ENCODE peak calls at places on chromosomes 2 and 18, in five cellular contexts. One of them, this sample, is unnamed.

GRCh38 chr18:61797691-61798590 is 94.9 kb downstream of the RNF152 start:
- DNase-seq in brain microvascular endothelial cell: no peak
- DNase-seq in sigmoid colon: no peak
- DNase-seq in mammary epithelial cell: no peak
- DNase-seq in stomach: no peak
- DNase-seq in this sample: no peak

GRCh38 chr2:42880738-42881525 is 88.5 kb upstream of the HAAO start:
- DNase-seq in brain microvascular endothelial cell: no peak
- DNase-seq in stomach: no peak
- DNase-seq in sigmoid colon: no peak
- DNase-seq in mammary epithelial cell: no peak
- DNase-seq in this sample: no peak

GRCh38 chr2:235685024-235685721 is 191.3 kb downstream of the AGAP1 start:
- DNase-seq in mammary epithelial cell: no peak
- DNase-seq in brain microvascular endothelial cell: peak
- DNase-seq in sigmoid colon: no peak
- DNase-seq in stomach: no peak
- DNase-seq in this sample: peak

GRCh38 chr2:100767224-100767653 is 52.7 kb upstream of the NPAS2 start:
- DNase-seq in sigmoid colon: no peak
- DNase-seq in brain microvascular endothelial cell: no peak
- DNase-seq in mammary epithelial cell: peak
- DNase-seq in stomach: no peak
- DNase-seq in this sample: no peak

GRCh38 chr2:11379558-11379957 is 35.1 kb upstream of the ROCK2 start:
- DNase-seq in mammary epithelial cell: peak
- DNase-seq in stomach: no peak
- DNase-seq in brain microvascular endothelial cell: no peak
- DNase-seq in sigmoid colon: no peak
- DNase-seq in this sample: no peak

GRCh38 chr2:37590119-37590571 is 81.3 kb downstream of the CDC42EP3 start:
- DNase-seq in brain microvascular endothelial cell: peak
- DNase-seq in mammary epithelial cell: peak
- DNase-seq in sigmoid colon: no peak
- DNase-seq in stomach: no peak
- DNase-seq in this sample: peak

GRCh38 chr2:133993160-133993559 is 260.7 kb upstream of the MGAT5 start:
- DNase-seq in brain microvascular endothelial cell: no peak
- DNase-seq in sigmoid colon: no peak
- DNase-seq in stomach: peak
- DNase-seq in mammary epithelial cell: no peak
- DNase-seq in this sample: no peak

GRCh38 chr2:120539937-120540718 is 194.2 kb downstream of the INHBB start:
- DNase-seq in brain microvascular endothelial cell: peak
- DNase-seq in stomach: no peak
- DNase-seq in mammary epithelial cell: peak
- DNase-seq in sigmoid colon: peak
- DNase-seq in this sample: peak

GRCh38 chr18:70454705-70455322 is 166.0 kb downstream of the SOCS6 start:
- DNase-seq in mammary epithelial cell: peak
- DNase-seq in brain microvascular endothelial cell: peak
- DNase-seq in sigmoid colon: no peak
- DNase-seq in stomach: no peak
- DNase-seq in this sample: no peak

GRCh38 chr2:47043142-47043890 is 111.8 kb downstream of the STPG4 start:
- DNase-seq in mammary epithelial cell: peak
- DNase-seq in sigmoid colon: peak
- DNase-seq in brain microvascular endothelial cell: peak
- DNase-seq in stomach: no peak
- DNase-seq in this sample: peak

GRCh38 chr18:45161850-45162249 is 453.4 kb upstream of the SLC14A2 start:
- DNase-seq in stomach: no peak
- DNase-seq in mammary epithelial cell: no peak
- DNase-seq in brain microvascular endothelial cell: no peak
- DNase-seq in sigmoid colon: no peak
- DNase-seq in this sample: no peak

GRCh38 chr2:1664698-1665097 is 79.6 kb downstream of the PXDN start:
- DNase-seq in sigmoid colon: peak
- DNase-seq in brain microvascular endothelial cell: no peak
- DNase-seq in mammary epithelial cell: no peak
- DNase-seq in stomach: peak
- DNase-seq in this sample: no peak

GRCh38 chr18:6482198-6482977 is 67.7 kb upstream of the L3MBTL4 start:
- DNase-seq in mammary epithelial cell: peak
- DNase-seq in stomach: peak
- DNase-seq in brain microvascular endothelial cell: peak
- DNase-seq in sigmoid colon: peak
- DNase-seq in this sample: peak

GRCh38 chr18:37381554-37381953 is 184.0 kb downstream of the CELF4 start:
- DNase-seq in stomach: no peak
- DNase-seq in sigmoid colon: no peak
- DNase-seq in mammary epithelial cell: no peak
- DNase-seq in brain microvascular endothelial cell: no peak
- DNase-seq in this sample: no peak

GRCh38 chr2:150812664-150813408 is 325.4 kb upstream of the RND3 start:
- DNase-seq in stomach: no peak
- DNase-seq in brain microvascular endothelial cell: no peak
- DNase-seq in sigmoid colon: no peak
- DNase-seq in mammary epithelial cell: no peak
- DNase-seq in this sample: no peak

GRCh38 chr2:39114771-39115170 is 6.1 kb downstream of the SOS1 start:
- DNase-seq in sigmoid colon: no peak
- DNase-seq in mammary epithelial cell: no peak
- DNase-seq in stomach: no peak
- DNase-seq in brain microvascular endothelial cell: peak
- DNase-seq in this sample: no peak

GRCh38 chr2:207142461-207142860 is 23.3 kb downstream of the KLF7 start:
- DNase-seq in brain microvascular endothelial cell: no peak
- DNase-seq in stomach: no peak
- DNase-seq in sigmoid colon: no peak
- DNase-seq in mammary epithelial cell: no peak
- DNase-seq in this sample: no peak
- H3K4me3 ChIP-seq in brain microvascular endothelial cell: no peak
- H3K4me3 ChIP-seq in stomach: no peak
- H3K4me3 ChIP-seq in sigmoid colon: no peak
- H3K4me3 ChIP-seq in mammary epithelial cell: no peak
- H3K4me3 ChIP-seq in this sample: no peak

GRCh38 chr2:36087344-36087743 is 268.2 kb upstream of the CRIM1 start:
- DNase-seq in stomach: no peak
- DNase-seq in mammary epithelial cell: no peak
- DNase-seq in sigmoid colon: no peak
- DNase-seq in brain microvascular endothelial cell: no peak
- DNase-seq in this sample: no peak

GRCh38 chr2:36088716-36089328 is 266.8 kb upstream of the CRIM1 start:
- DNase-seq in brain microvascular endothelial cell: no peak
- DNase-seq in mammary epithelial cell: no peak
- DNase-seq in sigmoid colon: no peak
- DNase-seq in stomach: no peak
- DNase-seq in this sample: no peak
- H3K4me3 ChIP-seq in brain microvascular endothelial cell: no peak
- H3K4me3 ChIP-seq in mammary epithelial cell: no peak
- H3K4me3 ChIP-seq in sigmoid colon: no peak
- H3K4me3 ChIP-seq in stomach: no peak
- H3K4me3 ChIP-seq in this sample: no peak

DNA sequence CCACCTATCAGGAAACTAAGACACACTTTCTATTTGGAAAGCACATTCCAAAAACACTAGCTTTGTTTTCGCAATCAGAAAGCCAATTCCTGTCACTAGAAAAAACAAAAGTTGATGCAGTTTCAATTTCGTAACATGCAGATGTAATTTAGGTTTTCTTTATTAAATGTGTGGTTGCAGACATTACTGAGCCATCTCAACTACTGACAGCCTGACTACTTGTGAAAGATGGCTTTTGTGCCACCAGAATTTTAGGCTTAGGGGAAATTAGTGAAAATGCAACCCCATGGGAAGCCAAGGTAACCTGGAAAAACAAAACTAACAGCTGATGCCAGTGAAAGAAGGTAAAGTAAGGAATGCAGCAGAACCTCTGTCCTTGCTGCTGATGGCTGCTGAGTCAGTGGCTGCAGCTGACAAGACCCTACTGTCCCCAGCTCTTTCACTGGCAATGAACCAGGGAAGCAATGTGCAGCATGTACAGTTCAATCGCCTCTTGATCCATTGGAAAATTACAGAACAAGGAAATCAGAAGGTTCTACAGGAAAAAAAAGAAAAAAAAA is 34.9 kb downstream of the FEZ2 start:
- DNase-seq in sigmoid colon: no peak
- DNase-seq in stomach: no peak
- DNase-seq in mammary epithelial cell: peak
- DNase-seq in brain microvascular endothelial cell: no peak
- DNase-seq in this sample: no peak
- H3K4me3 ChIP-seq in sigmoid colon: no peak
- H3K4me3 ChIP-seq in stomach: no peak
- H3K4me3 ChIP-seq in mammary epithelial cell: peak
- H3K4me3 ChIP-seq in brain microvascular endothelial cell: no peak
- H3K4me3 ChIP-seq in this sample: peak

DNA sequence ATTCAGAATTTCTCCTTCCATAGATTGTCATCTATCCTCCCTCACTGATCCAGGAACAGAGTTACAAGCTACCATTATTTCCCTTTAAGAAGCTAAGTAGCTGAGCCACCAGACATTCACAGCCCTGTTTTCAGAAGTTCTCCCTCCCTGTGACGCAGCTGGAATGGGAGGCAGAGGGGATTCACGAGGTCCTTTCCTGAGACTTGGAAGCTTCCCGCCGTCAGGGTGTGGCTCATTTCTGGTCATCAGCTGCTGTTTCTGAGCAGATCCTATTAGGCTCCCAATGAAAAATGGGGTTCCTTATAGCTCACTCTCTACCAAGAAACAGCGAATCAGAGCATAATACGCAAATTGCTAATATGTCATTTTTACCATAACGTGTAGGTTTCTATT is 559.4 kb upstream of the ID2 start:
- DNase-seq in mammary epithelial cell: no peak
- DNase-seq in stomach: no peak
- DNase-seq in sigmoid colon: no peak
- DNase-seq in brain microvascular endothelial cell: no peak
- DNase-seq in this sample: no peak
- H3K4me3 ChIP-seq in mammary epithelial cell: no peak
- H3K4me3 ChIP-seq in stomach: no peak
- H3K4me3 ChIP-seq in sigmoid colon: no peak
- H3K4me3 ChIP-seq in brain microvascular endothelial cell: no peak
- H3K4me3 ChIP-seq in this sample: no peak

GRCh38 chr2:147845608-147846002 is 776 bp downstream of the ACVR2A start:
- DNase-seq in stomach: no peak
- DNase-seq in mammary epithelial cell: peak
- DNase-seq in brain microvascular endothelial cell: no peak
- DNase-seq in sigmoid colon: no peak
- DNase-seq in this sample: no peak

GRCh38 chr2:147844691-147845607 is at the start of gene ACVR2A:
- DNase-seq in brain microvascular endothelial cell: peak
- DNase-seq in stomach: peak
- DNase-seq in sigmoid colon: peak
- DNase-seq in mammary epithelial cell: peak
- DNase-seq in this sample: no peak

GRCh38 chr2:147846382-147847081 is 1.7 kb downstream of the ACVR2A start:
- DNase-seq in stomach: no peak
- DNase-seq in brain microvascular endothelial cell: no peak
- DNase-seq in sigmoid colon: no peak
- DNase-seq in mammary epithelial cell: peak
- DNase-seq in this sample: no peak

GRCh38 chr2:147843421-147843863 is 1.4 kb upstream of the ACVR2A start:
- DNase-seq in brain microvascular endothelial cell: peak
- DNase-seq in mammary epithelial cell: no peak
- DNase-seq in stomach: no peak
- DNase-seq in sigmoid colon: no peak
- DNase-seq in this sample: no peak

DNA sequence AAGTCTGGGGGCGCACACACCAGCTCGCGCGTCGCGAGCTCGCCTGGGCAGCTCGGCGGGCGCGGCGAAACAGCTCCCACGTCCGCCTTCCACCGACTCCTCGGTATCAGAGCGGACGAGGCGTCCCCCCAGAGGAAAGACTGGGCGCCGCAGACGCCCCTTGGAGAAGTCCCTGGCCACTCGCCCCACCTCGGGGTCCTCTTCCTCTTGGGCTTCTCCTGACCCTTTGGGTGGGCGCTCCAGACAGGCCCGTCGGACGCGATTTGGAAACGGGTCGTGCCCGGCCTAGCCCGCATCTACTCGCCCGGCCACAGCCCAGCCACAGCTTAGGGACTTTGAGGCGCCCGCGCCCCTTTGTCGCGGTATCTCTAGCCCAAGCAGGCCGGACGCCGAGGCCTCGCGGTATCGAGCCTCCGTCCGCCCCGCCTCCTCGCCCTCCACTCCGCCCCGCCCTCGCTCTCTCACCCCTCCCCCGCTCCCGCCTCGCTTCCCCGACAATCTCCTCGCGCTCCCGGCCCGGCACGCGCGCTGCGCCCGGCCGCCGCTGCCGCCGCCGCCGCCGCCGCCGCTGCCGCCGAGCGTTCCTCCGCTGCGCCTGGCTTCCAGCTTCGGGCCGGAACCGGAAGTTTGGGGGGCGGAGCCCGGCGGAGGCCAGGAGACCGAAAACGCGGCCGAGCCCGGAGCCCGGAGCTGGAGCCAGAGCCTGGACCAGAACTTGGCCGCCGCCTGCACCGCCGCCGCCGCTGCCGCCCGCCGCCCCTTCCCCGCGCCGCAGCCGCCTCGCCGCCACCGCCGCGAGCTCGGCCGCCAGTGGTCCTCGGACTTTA is 752 bp upstream of the ACVR2A start:
- DNase-seq in mammary epithelial cell: peak
- DNase-seq in brain microvascular endothelial cell: peak
- DNase-seq in sigmoid colon: peak
- DNase-seq in stomach: peak
- DNase-seq in this sample: peak
- H3K4me3 ChIP-seq in mammary epithelial cell: peak
- H3K4me3 ChIP-seq in brain microvascular endothelial cell: peak
- H3K4me3 ChIP-seq in sigmoid colon: peak
- H3K4me3 ChIP-seq in stomach: peak
- H3K4me3 ChIP-seq in this sample: peak

DNA sequence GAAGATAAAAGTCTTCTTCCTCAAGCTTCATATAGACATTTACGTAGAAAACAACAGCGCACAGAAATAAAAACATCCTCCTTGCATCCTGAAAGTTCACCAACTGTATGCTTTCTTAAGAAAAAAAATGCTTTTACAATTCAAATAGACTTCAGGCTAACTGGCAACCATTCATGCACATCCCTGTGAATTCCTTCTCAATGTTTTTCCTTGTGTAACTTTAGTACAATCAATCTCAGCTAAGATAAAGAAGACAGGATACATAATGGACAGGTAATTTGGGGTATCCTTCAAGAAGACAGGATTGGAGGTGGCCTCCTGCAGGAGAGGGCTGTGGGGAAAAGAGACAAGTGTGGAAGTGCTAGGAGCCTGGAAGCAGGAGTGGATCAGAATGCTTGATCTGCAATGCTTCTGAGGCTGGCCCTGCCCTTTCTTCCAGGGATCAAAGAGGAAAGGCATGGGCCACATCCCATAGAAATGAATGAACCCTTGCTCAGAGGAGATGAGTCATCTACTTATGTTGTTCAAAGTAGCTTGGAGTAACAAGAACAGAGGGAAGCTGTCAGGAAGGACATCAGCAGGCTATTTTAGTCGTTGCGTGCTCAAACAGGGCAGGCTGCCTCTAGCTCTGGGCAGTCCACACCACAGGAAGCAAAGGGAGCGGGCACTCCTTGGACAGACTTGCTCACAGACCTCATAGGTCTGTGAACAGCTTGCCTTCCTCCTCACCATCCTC is 126.6 kb downstream of the TMEM131 start:
- DNase-seq in stomach: no peak
- DNase-seq in sigmoid colon: no peak
- DNase-seq in brain microvascular endothelial cell: peak
- DNase-seq in mammary epithelial cell: peak
- DNase-seq in this sample: peak
- H3K4me3 ChIP-seq in stomach: no peak
- H3K4me3 ChIP-seq in sigmoid colon: no peak
- H3K4me3 ChIP-seq in brain microvascular endothelial cell: no peak
- H3K4me3 ChIP-seq in mammary epithelial cell: no peak
- H3K4me3 ChIP-seq in this sample: no peak

This sample was measured in skeletal muscle cell.